ENCODE peak calls at places on chromosome 12, in eight cellular contexts. Z, A, K, N, E, T, H and C are unnamed samples.
A peak's percentile ranks its signal among the peaks of the same experiment; 100 is the strongest.

GRCh38 chr12:5944688-5945070 is 380 bp downstream of the ANO2 start:
- DNase-seq in H (no peak), A (no peak), E (no peak), K (no peak), Z (no peak), N (no peak), T (no peak), C (no peak)

GRCh38 chr12:15899282-15899870 is 11.8 kb upstream of the DERA start:
- DNase-seq in K (no peak), A (peak; percentile 25), H (no peak), E (no peak), T (no peak), N (no peak), Z (no peak), C (no peak)

GRCh38 chr12:118060301-118061010 is 523 bp downstream of the WSB2 start:
- DNase-seq in N (peak; percentile 36), Z (peak; percentile 61), K (peak; percentile 46), A (peak; percentile 38), T (no peak), E (no peak), H (no peak), C (peak; percentile 69)

GRCh38 chr12:111327474-111327873 is 41.4 kb downstream of the PHETA1 start:
- DNase-seq in T (no peak), N (no peak), H (no peak), Z (no peak), K (no peak), A (no peak), E (no peak), C (no peak)

GRCh38 chr12:5246196-5246595 is 185.7 kb upstream of the NTF3 start:
- DNase-seq in Z (no peak), H (no peak), E (no peak), T (no peak), N (no peak), K (no peak), A (no peak), C (no peak)

GRCh38 chr12:79964100-79964627 is 29.3 kb upstream of the PPP1R12A start:
- DNase-seq in Z (no peak), K (no peak), E (no peak), A (no peak), H (no peak), T (no peak), N (no peak), C (no peak)

GRCh38 chr12:90010089-90010488 is 301.5 kb upstream of the ATP2B1 start:
- DNase-seq in N (peak; percentile 17), A (no peak), K (no peak), Z (no peak), H (no peak), T (no peak), E (no peak), C (no peak)

GRCh38 chr12:115895247-115895646 is 382.2 kb downstream of the MED13L start:
- DNase-seq in A (peak; percentile 36), Z (no peak), T (no peak), E (no peak), N (no peak), K (peak; percentile 55), H (no peak), C (peak; percentile 19)

GRCh38 chr12:62779488-62779887 is 155.5 kb downstream of the PPM1H start:
- DNase-seq in A (no peak), K (no peak), T (no peak), E (no peak), N (no peak), Z (no peak), H (no peak), C (no peak)

GRCh38 chr12:99915251-99916082 is 69.3 kb downstream of the ANKS1B start:
- DNase-seq in T (no peak), N (no peak), H (peak; percentile 19), E (peak; percentile 68), A (peak; percentile 86), Z (no peak), K (peak; percentile 22), C (no peak)

GRCh38 chr12:132353811-132354210 is 24.4 kb upstream of the GALNT9 start:
- DNase-seq in A (no peak), Z (no peak), E (no peak), N (no peak), K (no peak), H (no peak), T (no peak), C (no peak)

GRCh38 chr12:112524269-112524668 is 105.5 kb downstream of the PTPN11 start:
- DNase-seq in K (no peak), E (no peak), A (peak; percentile 32), H (no peak), Z (no peak), T (no peak), N (no peak), C (no peak)

GRCh38 chr12:110109037-110109836 is 14.9 kb upstream of the IFT81 start:
- DNase-seq in H (peak; percentile 100), T (peak; percentile 100), N (peak; percentile 99), K (peak; percentile 77), Z (peak; percentile 61), A (peak; percentile 96), E (peak; percentile 100), C (peak; percentile 80)

GRCh38 chr12:34253674-34254073 is 231.4 kb downstream of the ALG10 start:
- DNase-seq in K (no peak), N (no peak), E (no peak), Z (no peak), T (no peak), A (peak; percentile 43), H (no peak), C (no peak)

GRCh38 chr12:116241157-116241772 is 36.2 kb downstream of the MED13L start:
- DNase-seq in Z (no peak), E (no peak), N (no peak), K (no peak), A (peak; percentile 73), T (no peak), H (no peak), C (no peak)

DNA sequence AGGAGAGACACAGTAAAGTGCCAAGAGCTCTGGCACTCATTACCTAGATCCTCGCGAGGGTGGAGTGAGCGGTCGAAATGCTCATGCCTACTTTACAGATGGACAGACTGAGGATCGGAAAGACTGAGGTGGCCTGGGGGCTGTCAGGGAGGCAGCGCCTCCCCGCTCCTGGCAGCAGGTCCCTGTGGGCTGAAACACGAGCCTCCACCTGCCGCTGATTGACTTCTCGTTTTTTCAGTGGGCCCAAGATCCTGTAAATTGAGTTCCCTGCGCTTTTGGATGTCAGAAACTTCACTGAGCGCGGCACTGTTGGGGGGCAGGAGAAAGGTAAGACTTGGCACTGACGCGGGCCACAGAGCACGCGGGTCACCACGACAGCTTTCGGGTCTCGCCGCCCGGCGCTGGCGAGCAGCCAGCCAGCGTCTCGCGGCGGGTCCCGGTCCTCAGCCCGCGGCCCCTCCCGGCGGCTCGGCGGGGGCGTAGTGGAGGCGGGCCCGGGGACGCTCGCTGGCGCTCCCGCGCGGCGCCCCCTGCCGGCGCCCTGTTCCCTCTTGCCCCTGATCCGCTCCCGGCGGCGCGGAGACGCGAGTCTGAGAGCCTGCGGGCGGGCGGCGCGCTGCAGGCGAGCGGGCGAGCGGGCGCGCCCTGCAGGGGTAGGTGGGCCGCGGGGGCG is 550 bp upstream of the SCN8A start:
- DNase-seq in H (no peak), E (peak; percentile 51), A (peak; percentile 86), T (no peak), N (peak; percentile 49), Z (peak; percentile 57), K (peak; percentile 70), C (peak; percentile 84)
- TF ChIP-seq CTCF in H (peak; percentile 31), E (peak; percentile 23), A (peak; percentile 33), T (peak; percentile 73), N (peak; percentile 49), Z (peak; percentile 64), K (peak; percentile 91), C (peak; percentile 64)

GRCh38 chr12:122126713-122127597 is 47.1 kb downstream of the IL31 start:
- DNase-seq in Z (no peak), A (peak; percentile 46), K (peak; percentile 58), E (no peak), T (no peak), H (no peak), N (no peak), C (peak; percentile 34)
- TF ChIP-seq CTCF in Z (peak; percentile 43), A (peak; percentile 62), K (peak; percentile 67), E (no peak), T (no peak), H (no peak), N (no peak), C (no peak)

DNA sequence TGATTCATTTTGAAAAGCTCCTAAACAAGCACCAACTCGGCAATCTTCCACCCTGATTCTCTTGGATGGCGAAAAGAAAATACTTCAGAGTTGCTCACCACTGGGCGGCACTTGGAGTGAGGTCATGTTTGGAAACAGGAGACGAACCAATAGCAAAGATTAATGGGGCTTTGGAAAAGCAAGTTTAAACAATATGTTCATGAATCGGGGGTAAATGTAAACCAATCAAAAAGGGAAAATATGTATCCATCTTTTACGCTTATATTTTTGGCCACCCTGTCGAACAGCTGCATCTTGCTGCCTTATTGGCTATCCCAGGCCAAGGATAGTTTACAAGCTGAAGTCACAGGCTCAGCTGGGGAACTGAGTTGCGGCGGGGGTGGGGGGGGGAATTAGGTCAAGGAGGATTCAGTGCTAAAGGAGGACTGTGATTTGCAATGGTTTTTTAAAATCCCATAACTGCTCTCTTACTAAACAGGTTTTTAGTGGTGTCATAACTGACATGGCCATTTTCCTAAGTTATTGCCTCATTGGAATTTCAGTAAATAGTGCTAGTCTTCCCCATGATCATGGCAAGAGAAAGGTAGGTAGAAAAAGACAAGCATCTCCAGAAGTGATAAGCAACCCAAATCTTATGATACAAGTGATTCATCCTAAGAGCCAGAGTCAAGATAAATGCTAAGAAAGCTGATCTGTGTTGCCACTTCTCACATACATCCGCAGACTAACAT is 210.6 kb downstream of the PHLDA1 start:
- DNase-seq in E (peak; percentile 95), T (no peak), Z (peak; percentile 16), N (peak; percentile 90), K (no peak), A (peak; percentile 65), H (no peak), C (no peak)
- TF ChIP-seq CTCF in E (no peak), T (no peak), Z (no peak), N (no peak), K (no peak), A (no peak), H (no peak), C (no peak)

GRCh38 chr12:130458341-130458740 is 120.7 kb downstream of the PIWIL1 start:
- DNase-seq in A (no peak), H (no peak), Z (no peak), K (no peak), N (no peak), T (no peak), E (no peak), C (no peak)

GRCh38 chr12:130462558-130462924 is 124.9 kb downstream of the PIWIL1 start:
- DNase-seq in A (no peak), K (no peak), T (no peak), E (no peak), Z (no peak), N (no peak), H (no peak), C (no peak)

GRCh38 chr12:130461868-130462557 is 124.3 kb downstream of the PIWIL1 start:
- DNase-seq in A (no peak), K (no peak), E (no peak), N (no peak), H (no peak), Z (no peak), T (no peak), C (no peak)

GRCh38 chr12:130460611-130461478 is 123.2 kb downstream of the PIWIL1 start:
- DNase-seq in N (no peak), E (no peak), K (no peak), T (no peak), A (no peak), Z (no peak), H (no peak), C (no peak)

GRCh38 chr12:130459916-130460315 is 122.2 kb downstream of the PIWIL1 start:
- DNase-seq in H (no peak), K (no peak), Z (no peak), E (no peak), T (no peak), N (no peak), A (no peak), C (no peak)
- TF ChIP-seq CTCF in H (no peak), K (no peak), Z (no peak), E (no peak), T (no peak), N (no peak), A (no peak), C (no peak)